ENCODE peak calls at places on chromosome 1, in four cellular contexts. One of them, this sample, is unnamed.

GRCh38 chr1:230127105-230128054 is 60.3 kb downstream of the GALNT2 start:
- DNase-seq in astrocyte: no peak
- DNase-seq in hepatocyte: no peak
- DNase-seq in GM13977: no peak
- DNase-seq in this sample: no peak

GRCh38 chr1:7407980-7408770 is 362.9 kb upstream of the VAMP3 start:
- DNase-seq in GM13977: no peak
- DNase-seq in astrocyte: no peak
- DNase-seq in hepatocyte: no peak
- DNase-seq in this sample: no peak

GRCh38 chr1:225260319-225260718 is 167.5 kb downstream of the LBR start:
- DNase-seq in astrocyte: no peak
- DNase-seq in hepatocyte: no peak
- DNase-seq in GM13977: no peak
- DNase-seq in this sample: no peak

GRCh38 chr1:119251751-119252150 is 111.3 kb upstream of the WARS2 start:
- DNase-seq in astrocyte: no peak
- DNase-seq in GM13977: no peak
- DNase-seq in hepatocyte: no peak
- DNase-seq in this sample: no peak

GRCh38 chr1:180168786-180169640 is 14.3 kb downstream of the QSOX1 start:
- DNase-seq in hepatocyte: peak; percentile 69
- DNase-seq in GM13977: peak; percentile 68
- DNase-seq in astrocyte: no peak
- DNase-seq in this sample: no peak

GRCh38 chr1:7383671-7384070 is 387.4 kb upstream of the VAMP3 start:
- DNase-seq in astrocyte: no peak
- DNase-seq in GM13977: no peak
- DNase-seq in hepatocyte: no peak
- DNase-seq in this sample: no peak

GRCh38 chr1:171676823-171677222 is 24.3 kb upstream of the MYOC start:
- DNase-seq in GM13977: no peak
- DNase-seq in hepatocyte: no peak
- DNase-seq in astrocyte: no peak
- DNase-seq in this sample: no peak

GRCh38 chr1:101431956-101432510 is 195.2 kb downstream of the S1PR1 start:
- DNase-seq in hepatocyte: no peak
- DNase-seq in astrocyte: no peak
- DNase-seq in GM13977: no peak
- DNase-seq in this sample: no peak

GRCh38 chr1:165666152-165666551 is 32.2 kb downstream of the ALDH9A1 start:
- DNase-seq in GM13977: no peak
- DNase-seq in hepatocyte: no peak
- DNase-seq in astrocyte: peak; percentile 28
- DNase-seq in this sample: peak; percentile 38

GRCh38 chr1:21861602-21862429 is 49.8 kb downstream of the LDLRAD2 start:
- DNase-seq in GM13977: no peak
- DNase-seq in hepatocyte: no peak
- DNase-seq in astrocyte: peak; percentile 54
- DNase-seq in this sample: peak; percentile 60

GRCh38 chr1:53339736-53340385 is 12.0 kb upstream of the LRP8 start:
- DNase-seq in GM13977: no peak
- DNase-seq in astrocyte: no peak
- DNase-seq in hepatocyte: no peak
- DNase-seq in this sample: no peak

GRCh38 chr1:46718340-46718726 is 581 bp downstream of the EFCAB14 start:
- DNase-seq in hepatocyte: no peak
- DNase-seq in astrocyte: no peak
- DNase-seq in GM13977: no peak
- DNase-seq in this sample: peak; percentile 32

GRCh38 chr1:193589597-193590040 is 403.2 kb upstream of the B3GALT2 start:
- DNase-seq in hepatocyte: no peak
- DNase-seq in astrocyte: peak; percentile 22
- DNase-seq in GM13977: no peak
- DNase-seq in this sample: peak; percentile 81

GRCh38 chr1:228315945-228316588 is 90.6 kb downstream of the TRIM11 start:
- DNase-seq in hepatocyte: no peak
- DNase-seq in GM13977: no peak
- DNase-seq in astrocyte: no peak
- DNase-seq in this sample: no peak
- TF ChIP-seq CTCF in hepatocyte: no peak
- TF ChIP-seq CTCF in GM13977: no peak
- TF ChIP-seq CTCF in astrocyte: no peak
- TF ChIP-seq CTCF in this sample: no peak

GRCh38 chr1:240599830-240600229 is 12.1 kb downstream of the GREM2 start:
- DNase-seq in astrocyte: no peak
- DNase-seq in hepatocyte: no peak
- DNase-seq in GM13977: no peak
- DNase-seq in this sample: no peak

GRCh38 chr1:240599299-240599698 is 12.7 kb downstream of the GREM2 start:
- DNase-seq in astrocyte: no peak
- DNase-seq in GM13977: no peak
- DNase-seq in hepatocyte: no peak
- DNase-seq in this sample: no peak

GRCh38 chr1:240598602-240599001 is 13.4 kb downstream of the GREM2 start:
- DNase-seq in astrocyte: no peak
- DNase-seq in hepatocyte: no peak
- DNase-seq in GM13977: no peak
- DNase-seq in this sample: no peak

GRCh38 chr1:240598201-240598600 is 13.8 kb downstream of the GREM2 start:
- DNase-seq in GM13977: no peak
- DNase-seq in hepatocyte: no peak
- DNase-seq in astrocyte: peak; percentile 81
- DNase-seq in this sample: no peak

GRCh38 chr1:240602189-240602588 is 9.8 kb downstream of the GREM2 start:
- DNase-seq in GM13977: no peak
- DNase-seq in astrocyte: peak; percentile 38
- DNase-seq in hepatocyte: no peak
- DNase-seq in this sample: peak; percentile 18
- TF ChIP-seq CTCF in GM13977: no peak
- TF ChIP-seq CTCF in astrocyte: peak; percentile 3
- TF ChIP-seq CTCF in hepatocyte: peak; percentile 41
- TF ChIP-seq CTCF in this sample: peak; percentile 5

GRCh38 chr1:215833936-215834729 is 267.0 kb downstream of the KCTD3 start:
- DNase-seq in hepatocyte: no peak
- DNase-seq in astrocyte: peak; percentile 16
- DNase-seq in GM13977: no peak
- DNase-seq in this sample: no peak
- TF ChIP-seq CTCF in hepatocyte: no peak
- TF ChIP-seq CTCF in astrocyte: no peak
- TF ChIP-seq CTCF in GM13977: no peak
- TF ChIP-seq CTCF in this sample: no peak

GRCh38 chr1:27954186-27954585 is 5.6 kb upstream of the XKR8 start:
- DNase-seq in hepatocyte: no peak
- DNase-seq in GM13977: no peak
- DNase-seq in astrocyte: no peak
- DNase-seq in this sample: no peak
- TF ChIP-seq CTCF in hepatocyte: no peak
- TF ChIP-seq CTCF in GM13977: no peak
- TF ChIP-seq CTCF in astrocyte: no peak
- TF ChIP-seq CTCF in this sample: no peak

GRCh38 chr1:214827883-214828282 is 224.9 kb downstream of the CENPF start:
- DNase-seq in hepatocyte: no peak
- DNase-seq in GM13977: no peak
- DNase-seq in astrocyte: no peak
- DNase-seq in this sample: no peak

GRCh38 chr1:214824758-214825157 is 221.8 kb downstream of the CENPF start:
- DNase-seq in astrocyte: no peak
- DNase-seq in GM13977: no peak
- DNase-seq in hepatocyte: no peak
- DNase-seq in this sample: peak; percentile 62

DNA sequence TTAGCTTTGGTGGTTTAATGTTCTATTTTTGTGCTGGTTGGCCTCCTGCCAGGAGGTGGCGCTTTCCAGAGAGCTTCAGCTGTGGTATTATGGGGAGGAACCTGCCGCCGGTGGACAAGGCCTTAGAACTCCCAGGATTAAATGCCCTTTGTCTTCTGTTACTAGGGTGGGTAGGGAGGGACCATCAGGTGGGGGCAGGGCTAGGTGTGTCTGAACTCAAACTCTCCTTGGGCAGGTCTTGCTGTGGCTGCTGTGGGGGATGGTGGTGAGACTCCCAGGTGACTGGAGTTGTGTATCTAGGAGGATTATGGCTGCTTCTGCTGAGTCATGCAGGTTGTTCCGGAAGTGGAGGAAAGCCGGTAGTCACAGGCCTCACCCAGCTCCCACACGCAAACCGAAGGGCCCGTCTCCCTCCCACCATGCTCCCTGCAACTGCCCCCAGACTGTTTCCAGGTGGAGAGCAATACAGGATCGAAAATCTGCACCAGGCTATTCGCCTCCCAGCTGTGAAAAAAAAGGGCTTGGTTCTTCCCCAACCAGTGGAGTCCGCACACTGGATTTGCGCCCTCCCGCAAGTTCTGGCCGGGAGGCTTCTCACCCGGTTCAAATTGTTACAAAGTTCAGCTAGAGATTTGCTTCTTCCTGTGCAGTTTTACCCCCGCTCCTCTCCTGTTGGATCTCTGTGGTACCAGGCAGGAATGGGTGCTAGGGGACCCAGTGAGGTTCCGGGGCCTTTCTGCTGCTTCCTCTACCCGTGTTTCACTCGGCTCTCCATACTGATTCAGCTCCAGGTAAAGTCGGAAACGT is 220.5 kb downstream of the CENPF start:
- DNase-seq in GM13977: no peak
- DNase-seq in hepatocyte: no peak
- DNase-seq in astrocyte: no peak
- DNase-seq in this sample: no peak
- TF ChIP-seq CTCF in GM13977: peak; percentile 48
- TF ChIP-seq CTCF in hepatocyte: no peak
- TF ChIP-seq CTCF in astrocyte: no peak
- TF ChIP-seq CTCF in this sample: no peak

DNA sequence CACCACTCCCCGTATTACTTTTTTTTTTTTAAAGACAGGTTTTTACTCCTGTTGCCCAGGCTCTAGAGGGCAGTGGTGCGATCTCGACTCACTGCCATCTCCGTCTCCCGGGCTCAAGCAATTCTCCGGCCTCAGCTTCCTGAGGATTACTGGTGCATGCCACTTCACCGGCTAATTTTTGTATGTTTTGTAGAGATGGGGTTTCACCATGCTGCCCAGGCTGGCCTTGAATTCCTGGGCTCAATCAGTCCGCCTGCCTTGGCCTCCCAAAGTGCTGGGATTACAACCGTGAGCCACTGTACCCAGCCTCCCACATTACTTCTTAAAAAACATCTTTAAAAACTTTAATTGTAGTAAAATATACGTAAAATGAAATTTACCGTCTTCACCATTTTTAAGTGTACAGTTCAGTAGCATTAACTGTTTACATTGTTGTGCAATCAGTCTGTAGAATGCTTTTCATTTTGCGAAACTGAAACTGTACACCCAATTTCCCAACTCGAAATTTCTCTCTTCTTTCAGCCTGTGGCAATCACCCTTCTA is 77.0 kb downstream of the ZMYM4 start:
- DNase-seq in GM13977: no peak
- DNase-seq in astrocyte: no peak
- DNase-seq in hepatocyte: no peak
- DNase-seq in this sample: peak; percentile 17
- TF ChIP-seq CTCF in GM13977: no peak
- TF ChIP-seq CTCF in astrocyte: no peak
- TF ChIP-seq CTCF in hepatocyte: no peak
- TF ChIP-seq CTCF in this sample: no peak

GRCh38 chr1:82582347-82582746 is 781.6 kb downstream of the ADGRL2 start:
- DNase-seq in astrocyte: no peak
- DNase-seq in GM13977: no peak
- DNase-seq in hepatocyte: no peak
- DNase-seq in this sample: no peak
- TF ChIP-seq CTCF in astrocyte: no peak
- TF ChIP-seq CTCF in GM13977: no peak
- TF ChIP-seq CTCF in hepatocyte: no peak
- TF ChIP-seq CTCF in this sample: no peak

This sample was measured in foreskin fibroblast.